ENCODE peak calls at places on chromosome 3, in five cellular contexts. One of them, this sample, is unnamed.

GRCh38 chr3:12759097-12759679 is at the start of gene TMEM40:
- DNase-seq in activated gamma-delta T cell: no peak
- DNase-seq in activated CD4-positive, CD25-positive, alpha-beta regulatory T cell: no peak
- DNase-seq in memory B cell: no peak
- DNase-seq in uterus: no peak
- DNase-seq in this sample: no peak

GRCh38 chr3:195154793-195155535 is 116.0 kb downstream of the XXYLT1 start:
- DNase-seq in activated gamma-delta T cell: no peak
- DNase-seq in activated CD4-positive, CD25-positive, alpha-beta regulatory T cell: no peak
- DNase-seq in memory B cell: no peak
- DNase-seq in uterus: peak
- DNase-seq in this sample: peak

GRCh38 chr3:46239301-46239938 is 2.8 kb upstream of the CCR3 start:
- DNase-seq in activated gamma-delta T cell: no peak
- DNase-seq in activated CD4-positive, CD25-positive, alpha-beta regulatory T cell: no peak
- DNase-seq in memory B cell: no peak
- DNase-seq in uterus: no peak
- DNase-seq in this sample: no peak

GRCh38 chr3:177729939-177730700 is 532.8 kb upstream of the TBL1XR1 start:
- DNase-seq in activated gamma-delta T cell: no peak
- DNase-seq in activated CD4-positive, CD25-positive, alpha-beta regulatory T cell: no peak
- DNase-seq in memory B cell: no peak
- DNase-seq in uterus: peak
- DNase-seq in this sample: peak

GRCh38 chr3:118838871-118839270 is 195.8 kb downstream of the IGSF11 start:
- DNase-seq in activated gamma-delta T cell: no peak
- DNase-seq in activated CD4-positive, CD25-positive, alpha-beta regulatory T cell: no peak
- DNase-seq in memory B cell: no peak
- DNase-seq in uterus: no peak
- DNase-seq in this sample: no peak

GRCh38 chr3:107430214-107431047 is 53.2 kb downstream of the CCDC54 start:
- DNase-seq in activated gamma-delta T cell: no peak
- DNase-seq in activated CD4-positive, CD25-positive, alpha-beta regulatory T cell: no peak
- DNase-seq in memory B cell: no peak
- DNase-seq in uterus: peak
- DNase-seq in this sample: peak

GRCh38 chr3:115918900-115919299 is 295.6 kb downstream of the GAP43 start:
- DNase-seq in activated gamma-delta T cell: no peak
- DNase-seq in activated CD4-positive, CD25-positive, alpha-beta regulatory T cell: no peak
- DNase-seq in memory B cell: no peak
- DNase-seq in uterus: no peak
- DNase-seq in this sample: no peak

GRCh38 chr3:180871901-180872300 is 40.6 kb upstream of the FXR1 start:
- DNase-seq in activated gamma-delta T cell: no peak
- DNase-seq in activated CD4-positive, CD25-positive, alpha-beta regulatory T cell: no peak
- DNase-seq in memory B cell: no peak
- DNase-seq in uterus: no peak
- DNase-seq in this sample: no peak

GRCh38 chr3:195064300-195064931 is 206.5 kb downstream of the XXYLT1 start:
- DNase-seq in activated gamma-delta T cell: no peak
- DNase-seq in activated CD4-positive, CD25-positive, alpha-beta regulatory T cell: no peak
- DNase-seq in memory B cell: no peak
- DNase-seq in uterus: no peak
- DNase-seq in this sample: no peak

GRCh38 chr3:64049136-64049535 is 25.8 kb upstream of the PSMD6 start:
- DNase-seq in activated gamma-delta T cell: no peak
- DNase-seq in activated CD4-positive, CD25-positive, alpha-beta regulatory T cell: no peak
- DNase-seq in memory B cell: no peak
- DNase-seq in uterus: no peak
- DNase-seq in this sample: no peak

GRCh38 chr3:63857311-63857710 is 6.3 kb downstream of the THOC7 start:
- DNase-seq in activated gamma-delta T cell: no peak
- DNase-seq in activated CD4-positive, CD25-positive, alpha-beta regulatory T cell: no peak
- DNase-seq in memory B cell: no peak
- DNase-seq in uterus: no peak
- DNase-seq in this sample: no peak

GRCh38 chr3:128492353-128493220 is at the start of gene GATA2:
- DNase-seq in activated gamma-delta T cell: no peak
- DNase-seq in activated CD4-positive, CD25-positive, alpha-beta regulatory T cell: no peak
- DNase-seq in memory B cell: peak
- DNase-seq in uterus: peak
- DNase-seq in this sample: no peak

GRCh38 chr3:13801361-13802214 is 78.3 kb downstream of the WNT7A start:
- DNase-seq in activated gamma-delta T cell: no peak
- DNase-seq in activated CD4-positive, CD25-positive, alpha-beta regulatory T cell: no peak
- DNase-seq in memory B cell: no peak
- DNase-seq in uterus: no peak
- DNase-seq in this sample: no peak

GRCh38 chr3:39972508-39972907 is 163.1 kb downstream of the MYRIP start:
- DNase-seq in activated gamma-delta T cell: no peak
- DNase-seq in activated CD4-positive, CD25-positive, alpha-beta regulatory T cell: no peak
- DNase-seq in memory B cell: no peak
- DNase-seq in uterus: no peak
- DNase-seq in this sample: peak

GRCh38 chr3:111517801-111518200 is 24.2 kb upstream of the CD96 start:
- DNase-seq in activated gamma-delta T cell: no peak
- DNase-seq in activated CD4-positive, CD25-positive, alpha-beta regulatory T cell: no peak
- DNase-seq in memory B cell: no peak
- DNase-seq in uterus: no peak
- DNase-seq in this sample: no peak

GRCh38 chr3:13150624-13151023 is 77.4 kb upstream of the IQSEC1 start:
- DNase-seq in activated gamma-delta T cell: no peak
- DNase-seq in activated CD4-positive, CD25-positive, alpha-beta regulatory T cell: no peak
- DNase-seq in memory B cell: no peak
- DNase-seq in uterus: no peak
- DNase-seq in this sample: no peak

GRCh38 chr3:62415312-62415791 is 42.0 kb upstream of the FEZF2 start:
- DNase-seq in activated gamma-delta T cell: no peak
- DNase-seq in activated CD4-positive, CD25-positive, alpha-beta regulatory T cell: no peak
- DNase-seq in memory B cell: no peak
- DNase-seq in uterus: no peak
- DNase-seq in this sample: peak

GRCh38 chr3:88031543-88032148 is 27.2 kb downstream of the CGGBP1 start:
- DNase-seq in activated gamma-delta T cell: no peak
- DNase-seq in activated CD4-positive, CD25-positive, alpha-beta regulatory T cell: no peak
- DNase-seq in memory B cell: peak
- DNase-seq in uterus: no peak
- DNase-seq in this sample: peak

GRCh38 chr3:15148614-15149013 is 49.7 kb upstream of the RBSN start:
- DNase-seq in activated gamma-delta T cell: no peak
- DNase-seq in activated CD4-positive, CD25-positive, alpha-beta regulatory T cell: no peak
- DNase-seq in memory B cell: no peak
- DNase-seq in uterus: peak
- DNase-seq in this sample: peak

GRCh38 chr3:159787191-159787590 is 201.4 kb upstream of the IL12A start:
- DNase-seq in activated gamma-delta T cell: no peak
- DNase-seq in activated CD4-positive, CD25-positive, alpha-beta regulatory T cell: no peak
- DNase-seq in memory B cell: no peak
- DNase-seq in uterus: no peak
- DNase-seq in this sample: no peak